ENCODE peak calls at places on chromosomes 4 and X, in six cellular contexts. K is ovary, C is left ventricle myocardium inferior, W is SJCRH30, T is HAP-1, H is K562. D is an unnamed sample. For H3K4me1, the result is how much of the 10 kb centered on the place peaks cover.

GRCh38 chrX:64202808-64203320 is 2.6 kb downstream of the AMER1 start:
- DNase-seq in K (no peak), C (no peak), W (no peak), T (no peak), H (no peak), D (no peak)

GRCh38 chr4:3223346-3223745 is 25.6 kb upstream of the MSANTD1 start:
- DNase-seq in K (no peak), C (peak), W (no peak), T (no peak), H (no peak), D (no peak)

GRCh38 chrX:118226060-118226428 is 109.4 kb upstream of the KLHL13 start:
- DNase-seq in K (no peak), C (no peak), W (no peak), T (peak), H (peak), D (no peak)

GRCh38 chr4:138327334-138327733 is 85.2 kb upstream of the SLC7A11 start:
- DNase-seq in K (no peak), C (no peak), W (no peak), T (no peak), H (no peak), D (no peak)

GRCh38 chr4:7137346-7138200 is 54.8 kb upstream of the SORCS2 start:
- DNase-seq in K (no peak), C (no peak), W (no peak), T (no peak), H (no peak), D (no peak)

GRCh38 chr4:73443224-73443623 is 7.2 kb downstream of the AFP start:
- DNase-seq in K (no peak), C (no peak), W (no peak), T (no peak), H (no peak), D (no peak)

GRCh38 chr4:84952776-84953175 is 13.7 kb downstream of the WDFY3 start:
- DNase-seq in K (no peak), C (no peak), W (no peak), T (no peak), H (no peak), D (no peak)

GRCh38 chr4:168604496-168605373 is 107.9 kb downstream of the PALLD start:
- DNase-seq in K (no peak), C (no peak), W (peak), T (peak), H (no peak), D (no peak)

GRCh38 chr4:141002323-141002805 is 130.9 kb downstream of the RNF150 start:
- DNase-seq in K (no peak), C (no peak), W (no peak), T (no peak), H (no peak), D (no peak)

GRCh38 chr4:111650553-111651183 is 494.6 kb upstream of the FAM241A start:
- DNase-seq in K (no peak), C (no peak), W (no peak), T (peak), H (no peak), D (no peak)

GRCh38 chrX:9498236-9498635 is 33.4 kb downstream of the TBL1X start:
- DNase-seq in K (no peak), C (no peak), W (no peak), T (no peak), H (no peak), D (no peak)

GRCh38 chr4:26081795-26082498 is 167.9 kb downstream of the SMIM20 start:
- DNase-seq in K (no peak), C (no peak), W (no peak), T (peak), H (peak), D (no peak)

GRCh38 chr4:148055844-148056243 is 324.0 kb downstream of the ARHGAP10 start:
- DNase-seq in K (no peak), C (no peak), W (no peak), T (no peak), H (no peak), D (no peak)
- H3K4me1 ChIP-seq in K (under half), C (half or more), W (under half), T (under half), H (under half), D (under half)

DNA sequence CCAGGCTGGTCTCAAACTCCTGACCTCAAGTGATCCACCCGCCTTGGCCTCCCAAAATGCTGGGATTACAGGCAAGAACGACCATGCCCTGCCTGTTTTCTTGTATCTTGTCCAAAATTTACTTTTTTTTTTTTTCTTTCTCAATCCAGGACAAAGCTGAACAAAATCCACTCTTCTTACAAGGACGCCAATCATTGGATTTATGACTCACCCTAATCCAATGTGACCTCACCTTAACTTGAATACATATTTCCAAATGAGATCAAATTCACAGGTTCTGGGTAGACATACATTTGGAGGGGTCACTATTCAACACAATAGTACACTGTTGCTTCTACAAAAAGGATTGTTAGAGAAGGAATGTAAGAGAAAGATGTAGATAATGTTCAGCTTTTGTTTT is 18.0 kb upstream of the TSR2 start:
- DNase-seq in K (no peak), C (no peak), W (no peak), T (no peak), H (no peak), D (no peak)
- H3K4me1 ChIP-seq in K (under half), C (under half), W (under half), T (under half), H (under half), D (under half)

DNA sequence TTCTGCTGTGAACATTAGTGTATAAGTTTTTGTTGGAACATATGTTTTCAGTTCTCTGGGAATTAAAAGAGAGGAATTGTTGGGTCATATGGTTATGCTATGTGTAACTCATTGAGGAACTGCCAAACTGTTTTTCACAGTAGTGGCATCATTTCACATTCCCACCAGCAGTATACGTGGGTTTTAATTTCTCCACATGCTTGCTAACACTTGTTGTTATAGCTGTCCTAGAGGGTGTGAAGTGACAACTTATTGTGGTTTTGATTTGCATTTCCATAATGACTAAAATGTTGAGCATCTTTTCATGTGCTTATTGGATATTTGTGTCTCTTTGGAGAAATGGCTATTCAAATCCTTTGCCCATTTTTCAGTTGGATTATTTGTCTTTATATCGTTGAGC is 13.7 kb downstream of the APELA start:
- DNase-seq in K (no peak), C (no peak), W (no peak), T (peak), H (no peak), D (no peak)
- H3K4me1 ChIP-seq in K (under half), C (under half), W (under half), T (under half), H (under half), D (under half)

GRCh38 chrX:154732421-154733071 is 18.3 kb downstream of the GAB3 start:
- DNase-seq in K (no peak), C (no peak), W (no peak), T (no peak), H (no peak), D (no peak)

GRCh38 chrX:154733072-154733425 is 17.8 kb downstream of the GAB3 start:
- DNase-seq in K (no peak), C (no peak), W (no peak), T (peak), H (no peak), D (no peak)

GRCh38 chrX:154735695-154736393 is 15.0 kb downstream of the GAB3 start:
- DNase-seq in K (no peak), C (peak), W (no peak), T (no peak), H (no peak), D (peak)

GRCh38 chrX:154731881-154732280 is 19.0 kb downstream of the GAB3 start:
- DNase-seq in K (no peak), C (no peak), W (no peak), T (no peak), H (no peak), D (no peak)

DNA sequence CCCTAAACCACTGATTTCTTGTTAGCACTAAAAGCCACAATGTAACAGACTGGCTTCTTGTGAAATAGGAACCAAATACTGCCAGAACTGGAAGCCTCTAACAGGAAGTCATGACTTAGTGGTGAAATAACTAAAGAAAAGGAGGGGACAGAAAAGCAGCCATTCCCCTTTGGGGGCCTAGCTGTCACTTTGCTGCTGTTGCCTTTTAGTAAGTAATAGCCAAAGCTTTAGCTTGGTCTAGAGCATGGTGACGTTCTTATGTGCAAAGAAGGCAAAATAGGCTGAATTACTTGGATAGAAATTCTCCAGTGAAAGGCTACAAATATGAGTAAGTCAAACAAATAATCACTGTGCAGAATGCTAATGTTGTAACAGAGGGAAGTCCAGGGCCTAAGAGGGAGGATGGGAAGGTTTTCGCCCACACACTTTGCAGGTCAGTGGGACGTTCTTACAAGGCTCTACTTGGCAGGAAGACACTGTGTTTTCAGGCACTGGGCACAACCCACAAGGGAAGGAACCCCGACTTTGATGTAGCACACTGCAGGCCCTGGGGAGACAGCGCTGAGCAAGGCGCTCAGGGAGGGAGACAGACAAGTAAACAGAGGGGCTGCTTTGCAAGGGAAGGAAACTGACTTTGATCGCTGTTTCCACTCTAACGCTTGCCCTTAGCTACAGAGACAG is 16.6 kb downstream of the GAB3 start:
- DNase-seq in K (peak), C (no peak), W (no peak), T (no peak), H (no peak), D (peak)
- H3K4me1 ChIP-seq in K (under half), C (half or more), W (under half), T (under half), H (half or more), D (under half)

DNA sequence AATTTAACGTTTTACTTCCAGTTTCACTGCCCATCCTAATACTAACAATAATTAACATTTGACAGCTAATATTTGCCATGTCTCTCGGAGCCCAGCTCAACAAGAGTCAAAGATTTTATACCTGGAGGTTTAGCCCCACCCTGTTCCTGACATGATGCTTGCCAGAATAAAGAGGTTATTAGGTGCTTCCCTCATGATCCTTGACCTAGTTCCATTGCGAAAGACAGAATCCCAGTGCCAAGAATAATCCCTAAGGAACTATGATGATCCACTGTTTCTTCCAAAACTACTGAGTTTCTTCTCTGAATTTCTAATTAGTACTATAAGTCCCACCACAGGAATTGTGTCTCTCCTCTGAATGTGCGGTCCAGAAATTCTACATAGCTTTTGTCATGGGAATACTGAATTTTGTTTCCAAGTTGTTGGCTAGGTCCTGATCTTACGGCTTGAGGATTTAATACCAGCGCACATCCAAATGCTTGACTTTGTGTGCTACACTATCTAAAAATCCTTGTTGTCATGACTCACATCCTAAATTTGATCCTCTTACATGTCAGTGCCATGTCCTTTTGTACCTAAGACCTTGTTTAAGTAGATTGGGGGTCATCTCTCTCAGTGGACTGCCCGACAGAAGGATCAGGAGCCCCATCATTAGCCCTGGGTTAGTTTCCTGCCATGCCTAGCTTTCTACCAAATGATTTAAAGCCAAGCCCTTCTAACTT is 23.1 kb downstream of the ANTXR2 start:
- DNase-seq in K (no peak), C (no peak), W (no peak), T (no peak), H (no peak), D (no peak)
- H3K4me1 ChIP-seq in K (under half), C (half or more), W (under half), T (under half), H (under half), D (under half)

GRCh38 chr4:24768006-24768405 is 27.4 kb upstream of the SOD3 start:
- DNase-seq in K (no peak), C (no peak), W (no peak), T (no peak), H (no peak), D (no peak)
- H3K4me1 ChIP-seq in K (under half), C (under half), W (under half), T (under half), H (under half), D (under half)

GRCh38 chr4:185825737-185826136 is 13.7 kb upstream of the SORBS2 start:
- DNase-seq in K (no peak), C (no peak), W (no peak), T (no peak), H (no peak), D (no peak)
- H3K4me1 ChIP-seq in K (under half), C (under half), W (under half), T (under half), H (under half), D (under half)

DNA sequence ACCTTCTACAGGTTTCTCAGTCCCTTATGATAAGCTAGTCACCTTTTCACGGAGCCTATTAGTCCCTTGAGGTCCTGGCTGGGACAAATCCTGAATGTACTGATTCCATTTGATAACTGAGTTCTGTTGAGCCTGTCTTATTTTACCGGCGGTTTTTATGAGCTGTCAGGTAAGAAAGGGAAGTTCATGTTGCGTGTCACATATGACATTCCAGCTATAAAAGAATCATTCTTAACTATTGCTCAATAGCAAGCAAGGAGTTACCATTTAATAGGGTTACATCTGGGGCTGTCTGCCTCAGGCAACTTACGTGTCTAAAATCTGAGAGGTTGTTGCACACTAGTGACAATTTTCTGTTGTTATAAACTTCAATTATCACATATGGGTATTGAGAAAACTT is 394.6 kb downstream of the TECRL start:
- DNase-seq in K (no peak), C (no peak), W (no peak), T (no peak), H (no peak), D (no peak)
- H3K4me1 ChIP-seq in K (under half), C (under half), W (under half), T (under half), H (under half), D (under half)

GRCh38 chrX:39472161-39472560 is 625.6 kb downstream of the BCOR start:
- DNase-seq in K (no peak), C (no peak), W (no peak), T (no peak), H (peak), D (no peak)

GRCh38 chrX:39475372-39475771 is 622.4 kb downstream of the BCOR start:
- DNase-seq in K (no peak), C (no peak), W (peak), T (no peak), H (peak), D (no peak)

GRCh38 chrX:39476596-39476995 is 621.2 kb downstream of the BCOR start:
- DNase-seq in K (no peak), C (peak), W (peak), T (no peak), H (peak), D (no peak)

GRCh38 chrX:39470588-39471155 is 627.1 kb downstream of the BCOR start:
- DNase-seq in K (peak), C (no peak), W (no peak), T (no peak), H (no peak), D (no peak)

GRCh38 chrX:39473812-39474211 is 623.9 kb downstream of the BCOR start:
- DNase-seq in K (no peak), C (peak), W (no peak), T (no peak), H (no peak), D (no peak)
- H3K4me1 ChIP-seq in K (under half), C (under half), W (under half), T (under half), H (under half), D (under half)